ENCODE peak calls at places on chromosomes 13 and 19, in four cellular contexts. One of them, this sample, is unnamed.

GRCh38 chr13:43785681-43786471 is 896 bp downstream of the ENOX1 start:
- DNase-seq in mucosa of descending colon: peak; percentile 66
- DNase-seq in heart right ventricle: peak; percentile 88
- DNase-seq in thoracic aorta: peak; percentile 33
- DNase-seq in this sample: no peak

GRCh38 chr19:11767633-11768133 is 883 bp downstream of the ZNF441 start:
- DNase-seq in thoracic aorta: no peak
- DNase-seq in mucosa of descending colon: peak; percentile 64
- DNase-seq in heart right ventricle: peak; percentile 13
- DNase-seq in this sample: no peak

GRCh38 chr13:77907653-77908341 is 10.8 kb downstream of the EDNRB start:
- DNase-seq in mucosa of descending colon: no peak
- DNase-seq in thoracic aorta: no peak
- DNase-seq in heart right ventricle: peak; percentile 38
- DNase-seq in this sample: no peak

GRCh38 chr13:113748862-113749451 is 10.1 kb upstream of the TMEM255B start:
- DNase-seq in thoracic aorta: no peak
- DNase-seq in mucosa of descending colon: no peak
- DNase-seq in heart right ventricle: no peak
- DNase-seq in this sample: no peak

GRCh38 chr19:2479556-2480194 is 3.7 kb downstream of the GADD45B start:
- DNase-seq in mucosa of descending colon: no peak
- DNase-seq in thoracic aorta: no peak
- DNase-seq in heart right ventricle: no peak
- DNase-seq in this sample: no peak

GRCh38 chr19:30092721-30093569 is 150.9 kb downstream of the URI1 start:
- DNase-seq in heart right ventricle: no peak
- DNase-seq in mucosa of descending colon: peak; percentile 65
- DNase-seq in thoracic aorta: no peak
- DNase-seq in this sample: no peak

GRCh38 chr19:15589760-15590451 is 25.1 kb upstream of the CYP4F8 start:
- DNase-seq in heart right ventricle: no peak
- DNase-seq in mucosa of descending colon: no peak
- DNase-seq in thoracic aorta: no peak
- DNase-seq in this sample: no peak

GRCh38 chr19:34066007-34066656 is 106.2 kb upstream of the LSM14A start:
- DNase-seq in heart right ventricle: no peak
- DNase-seq in mucosa of descending colon: no peak
- DNase-seq in thoracic aorta: no peak
- DNase-seq in this sample: no peak

GRCh38 chr19:16039081-16039480 is 37.2 kb upstream of the TPM4 start:
- DNase-seq in mucosa of descending colon: no peak
- DNase-seq in heart right ventricle: no peak
- DNase-seq in thoracic aorta: no peak
- DNase-seq in this sample: no peak

GRCh38 chr19:48720251-48720612 is 707 bp upstream of the MAMSTR start:
- DNase-seq in mucosa of descending colon: no peak
- DNase-seq in heart right ventricle: no peak
- DNase-seq in thoracic aorta: no peak
- DNase-seq in this sample: no peak

GRCh38 chr19:34232566-34233481 is 21.5 kb upstream of the GARRE1 start:
- DNase-seq in heart right ventricle: peak; percentile 54
- DNase-seq in thoracic aorta: no peak
- DNase-seq in mucosa of descending colon: no peak
- DNase-seq in this sample: peak; percentile 72

GRCh38 chr19:35117791-35118190 is 2.2 kb downstream of the FXYD3 start:
- DNase-seq in heart right ventricle: no peak
- DNase-seq in thoracic aorta: no peak
- DNase-seq in mucosa of descending colon: peak; percentile 67
- DNase-seq in this sample: no peak

GRCh38 chr19:17075860-17076538 is 422 bp downstream of the MYO9B start:
- DNase-seq in mucosa of descending colon: peak; percentile 65
- DNase-seq in heart right ventricle: peak; percentile 49
- DNase-seq in thoracic aorta: no peak
- DNase-seq in this sample: no peak

GRCh38 chr19:45952691-45953505 is 20.8 kb downstream of the NOVA2 start:
- DNase-seq in heart right ventricle: peak; percentile 42
- DNase-seq in mucosa of descending colon: peak; percentile 57
- DNase-seq in thoracic aorta: no peak
- DNase-seq in this sample: peak; percentile 4

GRCh38 chr13:96672016-96672415 is 322.3 kb downstream of the OXGR1 start:
- DNase-seq in thoracic aorta: no peak
- DNase-seq in heart right ventricle: no peak
- DNase-seq in mucosa of descending colon: no peak
- DNase-seq in this sample: no peak

GRCh38 chr13:96673825-96674224 is 320.5 kb downstream of the OXGR1 start:
- DNase-seq in thoracic aorta: no peak
- DNase-seq in heart right ventricle: no peak
- DNase-seq in mucosa of descending colon: no peak
- DNase-seq in this sample: no peak

GRCh38 chr13:96677029-96677428 is 317.2 kb downstream of the OXGR1 start:
- DNase-seq in heart right ventricle: no peak
- DNase-seq in thoracic aorta: no peak
- DNase-seq in mucosa of descending colon: no peak
- DNase-seq in this sample: no peak

GRCh38 chr13:96671073-96671472 is 323.2 kb downstream of the OXGR1 start:
- DNase-seq in thoracic aorta: no peak
- DNase-seq in heart right ventricle: no peak
- DNase-seq in mucosa of descending colon: no peak
- DNase-seq in this sample: no peak
- H3K4me3 ChIP-seq in thoracic aorta: no peak overlapping the region
- H3K4me3 ChIP-seq in heart right ventricle: no peak overlapping the region
- H3K4me3 ChIP-seq in mucosa of descending colon: no peak overlapping the region
- H3K4me3 ChIP-seq in this sample: no peak overlapping the region

GRCh38 chr13:69951412-69951811 is 156.2 kb upstream of the ATXN8OS start:
- DNase-seq in thoracic aorta: no peak
- DNase-seq in heart right ventricle: no peak
- DNase-seq in mucosa of descending colon: no peak
- DNase-seq in this sample: no peak
- H3K4me3 ChIP-seq in thoracic aorta: no peak overlapping the region
- H3K4me3 ChIP-seq in heart right ventricle: no peak overlapping the region
- H3K4me3 ChIP-seq in mucosa of descending colon: no peak overlapping the region
- H3K4me3 ChIP-seq in this sample: no peak overlapping the region

GRCh38 chr13:46665630-46666482 is 112.9 kb downstream of the LRCH1 start:
- DNase-seq in heart right ventricle: no peak
- DNase-seq in thoracic aorta: no peak
- DNase-seq in mucosa of descending colon: no peak
- DNase-seq in this sample: no peak

GRCh38 chr13:46668906-46669525 is 116.0 kb downstream of the LRCH1 start:
- DNase-seq in thoracic aorta: no peak
- DNase-seq in heart right ventricle: no peak
- DNase-seq in mucosa of descending colon: no peak
- DNase-seq in this sample: no peak

GRCh38 chr13:46666727-46667456 is 113.9 kb downstream of the LRCH1 start:
- DNase-seq in heart right ventricle: peak; percentile 47
- DNase-seq in mucosa of descending colon: no peak
- DNase-seq in thoracic aorta: no peak
- DNase-seq in this sample: no peak

GRCh38 chr13:46668302-46668720 is 115.3 kb downstream of the LRCH1 start:
- DNase-seq in mucosa of descending colon: peak; percentile 46
- DNase-seq in thoracic aorta: no peak
- DNase-seq in heart right ventricle: peak; percentile 65
- DNase-seq in this sample: peak; percentile 78

GRCh38 chr13:46667687-46668281 is 114.8 kb downstream of the LRCH1 start:
- DNase-seq in mucosa of descending colon: no peak
- DNase-seq in thoracic aorta: no peak
- DNase-seq in heart right ventricle: no peak
- DNase-seq in this sample: no peak
- H3K4me3 ChIP-seq in mucosa of descending colon: no peak overlapping the region
- H3K4me3 ChIP-seq in thoracic aorta: peak overlapping the region; percentile 54
- H3K4me3 ChIP-seq in heart right ventricle: no peak overlapping the region
- H3K4me3 ChIP-seq in this sample: peak overlapping the region; percentile 34

GRCh38 chr13:97724450-97724849 is 229.0 kb upstream of the IPO5 start:
- DNase-seq in heart right ventricle: no peak
- DNase-seq in thoracic aorta: no peak
- DNase-seq in mucosa of descending colon: no peak
- DNase-seq in this sample: peak; percentile 4
- H3K4me3 ChIP-seq in heart right ventricle: no peak overlapping the region
- H3K4me3 ChIP-seq in thoracic aorta: no peak overlapping the region
- H3K4me3 ChIP-seq in mucosa of descending colon: no peak overlapping the region
- H3K4me3 ChIP-seq in this sample: no peak overlapping the region